ENCODE peak calls at places on chromosomes 12 and 14, in six cellular contexts. One of them, this sample, is unnamed.

GRCh38 chr12:104263580-104264358 is 39.8 kb upstream of the EID3 start:
- DNase-seq in effector CD4-positive, alpha-beta T cell: no peak
- DNase-seq in stimulated activated CD4-positive, alpha-beta T cell treated with anti-CD3 and anti-CD28 coated beads, Interleukin-2, amount 100 ng/mL, for 24 hours: no peak
- DNase-seq in suprapubic skin: no peak
- DNase-seq in GM12865: no peak
- DNase-seq in cardiac fibroblast: peak
- DNase-seq in this sample: no peak

GRCh38 chr12:119175115-119175514 is 3.6 kb upstream of the HSPB8 start:
- DNase-seq in effector CD4-positive, alpha-beta T cell: no peak
- DNase-seq in suprapubic skin: no peak
- DNase-seq in stimulated activated CD4-positive, alpha-beta T cell treated with anti-CD3 and anti-CD28 coated beads, Interleukin-2, amount 100 ng/mL, for 24 hours: no peak
- DNase-seq in cardiac fibroblast: no peak
- DNase-seq in GM12865: no peak
- DNase-seq in this sample: no peak

GRCh38 chr12:69415471-69416275 is 54.5 kb upstream of the FRS2 start:
- DNase-seq in GM12865: peak
- DNase-seq in suprapubic skin: no peak
- DNase-seq in stimulated activated CD4-positive, alpha-beta T cell treated with anti-CD3 and anti-CD28 coated beads, Interleukin-2, amount 100 ng/mL, for 24 hours: no peak
- DNase-seq in effector CD4-positive, alpha-beta T cell: no peak
- DNase-seq in cardiac fibroblast: peak
- DNase-seq in this sample: peak

GRCh38 chr12:10709808-10710207 is 13.3 kb downstream of the YBX3 start:
- DNase-seq in cardiac fibroblast: no peak
- DNase-seq in stimulated activated CD4-positive, alpha-beta T cell treated with anti-CD3 and anti-CD28 coated beads, Interleukin-2, amount 100 ng/mL, for 24 hours: no peak
- DNase-seq in effector CD4-positive, alpha-beta T cell: no peak
- DNase-seq in suprapubic skin: no peak
- DNase-seq in GM12865: no peak
- DNase-seq in this sample: no peak

GRCh38 chr14:98137626-98138025 is 1134.4 kb downstream of the BCL11B start:
- DNase-seq in cardiac fibroblast: no peak
- DNase-seq in GM12865: no peak
- DNase-seq in suprapubic skin: no peak
- DNase-seq in effector CD4-positive, alpha-beta T cell: no peak
- DNase-seq in stimulated activated CD4-positive, alpha-beta T cell treated with anti-CD3 and anti-CD28 coated beads, Interleukin-2, amount 100 ng/mL, for 24 hours: no peak
- DNase-seq in this sample: no peak

GRCh38 chr12:56032006-56032405 is 9.7 kb upstream of the RPS26 start:
- DNase-seq in effector CD4-positive, alpha-beta T cell: peak
- DNase-seq in cardiac fibroblast: no peak
- DNase-seq in suprapubic skin: no peak
- DNase-seq in stimulated activated CD4-positive, alpha-beta T cell treated with anti-CD3 and anti-CD28 coated beads, Interleukin-2, amount 100 ng/mL, for 24 hours: no peak
- DNase-seq in GM12865: no peak
- DNase-seq in this sample: no peak

GRCh38 chr12:100518376-100518775 is 44.7 kb downstream of the NR1H4 start:
- DNase-seq in stimulated activated CD4-positive, alpha-beta T cell treated with anti-CD3 and anti-CD28 coated beads, Interleukin-2, amount 100 ng/mL, for 24 hours: no peak
- DNase-seq in effector CD4-positive, alpha-beta T cell: no peak
- DNase-seq in GM12865: no peak
- DNase-seq in cardiac fibroblast: no peak
- DNase-seq in suprapubic skin: no peak
- DNase-seq in this sample: no peak

GRCh38 chr14:50631408-50631821 is 36.7 kb downstream of the SAV1 start:
- DNase-seq in GM12865: no peak
- DNase-seq in effector CD4-positive, alpha-beta T cell: no peak
- DNase-seq in suprapubic skin: no peak
- DNase-seq in stimulated activated CD4-positive, alpha-beta T cell treated with anti-CD3 and anti-CD28 coated beads, Interleukin-2, amount 100 ng/mL, for 24 hours: no peak
- DNase-seq in cardiac fibroblast: no peak
- DNase-seq in this sample: no peak

GRCh38 chr12:10708862-10709261 is 14.3 kb downstream of the YBX3 start:
- DNase-seq in effector CD4-positive, alpha-beta T cell: no peak
- DNase-seq in cardiac fibroblast: no peak
- DNase-seq in GM12865: no peak
- DNase-seq in stimulated activated CD4-positive, alpha-beta T cell treated with anti-CD3 and anti-CD28 coated beads, Interleukin-2, amount 100 ng/mL, for 24 hours: no peak
- DNase-seq in suprapubic skin: no peak
- DNase-seq in this sample: no peak

GRCh38 chr12:109600481-109600880 is 26.9 kb downstream of the MVK start:
- DNase-seq in stimulated activated CD4-positive, alpha-beta T cell treated with anti-CD3 and anti-CD28 coated beads, Interleukin-2, amount 100 ng/mL, for 24 hours: no peak
- DNase-seq in effector CD4-positive, alpha-beta T cell: no peak
- DNase-seq in cardiac fibroblast: no peak
- DNase-seq in GM12865: no peak
- DNase-seq in suprapubic skin: no peak
- DNase-seq in this sample: no peak

GRCh38 chr12:76921072-76921471 is 42.3 kb upstream of the CSRP2 start:
- DNase-seq in effector CD4-positive, alpha-beta T cell: no peak
- DNase-seq in GM12865: no peak
- DNase-seq in suprapubic skin: no peak
- DNase-seq in stimulated activated CD4-positive, alpha-beta T cell treated with anti-CD3 and anti-CD28 coated beads, Interleukin-2, amount 100 ng/mL, for 24 hours: no peak
- DNase-seq in cardiac fibroblast: no peak
- DNase-seq in this sample: no peak

GRCh38 chr12:77625441-77625840 is 205.3 kb upstream of the NAV3 start:
- DNase-seq in suprapubic skin: no peak
- DNase-seq in GM12865: no peak
- DNase-seq in cardiac fibroblast: peak
- DNase-seq in stimulated activated CD4-positive, alpha-beta T cell treated with anti-CD3 and anti-CD28 coated beads, Interleukin-2, amount 100 ng/mL, for 24 hours: no peak
- DNase-seq in effector CD4-positive, alpha-beta T cell: no peak
- DNase-seq in this sample: no peak

GRCh38 chr14:65949711-65950516 is 536.3 kb upstream of the CCDC196 start:
- DNase-seq in effector CD4-positive, alpha-beta T cell: no peak
- DNase-seq in GM12865: peak
- DNase-seq in cardiac fibroblast: peak
- DNase-seq in stimulated activated CD4-positive, alpha-beta T cell treated with anti-CD3 and anti-CD28 coated beads, Interleukin-2, amount 100 ng/mL, for 24 hours: peak
- DNase-seq in suprapubic skin: no peak
- DNase-seq in this sample: peak

GRCh38 chr14:89757313-89757939 is 197.1 kb downstream of the EFCAB11 start:
- DNase-seq in stimulated activated CD4-positive, alpha-beta T cell treated with anti-CD3 and anti-CD28 coated beads, Interleukin-2, amount 100 ng/mL, for 24 hours: no peak
- DNase-seq in cardiac fibroblast: no peak
- DNase-seq in suprapubic skin: no peak
- DNase-seq in effector CD4-positive, alpha-beta T cell: no peak
- DNase-seq in GM12865: no peak
- DNase-seq in this sample: no peak

GRCh38 chr14:100030441-100031153 is 34.6 kb upstream of the EVL start:
- DNase-seq in GM12865: no peak
- DNase-seq in effector CD4-positive, alpha-beta T cell: no peak
- DNase-seq in cardiac fibroblast: peak
- DNase-seq in stimulated activated CD4-positive, alpha-beta T cell treated with anti-CD3 and anti-CD28 coated beads, Interleukin-2, amount 100 ng/mL, for 24 hours: no peak
- DNase-seq in suprapubic skin: no peak
- DNase-seq in this sample: no peak

GRCh38 chr12:99128246-99128645 is 483.2 kb downstream of the APAF1 start:
- DNase-seq in stimulated activated CD4-positive, alpha-beta T cell treated with anti-CD3 and anti-CD28 coated beads, Interleukin-2, amount 100 ng/mL, for 24 hours: no peak
- DNase-seq in cardiac fibroblast: no peak
- DNase-seq in GM12865: no peak
- DNase-seq in effector CD4-positive, alpha-beta T cell: no peak
- DNase-seq in suprapubic skin: no peak
- DNase-seq in this sample: no peak

GRCh38 chr12:46800160-46800559 is 25.6 kb downstream of the SLC38A4 start:
- DNase-seq in cardiac fibroblast: no peak
- DNase-seq in suprapubic skin: no peak
- DNase-seq in stimulated activated CD4-positive, alpha-beta T cell treated with anti-CD3 and anti-CD28 coated beads, Interleukin-2, amount 100 ng/mL, for 24 hours: no peak
- DNase-seq in effector CD4-positive, alpha-beta T cell: no peak
- DNase-seq in GM12865: no peak
- DNase-seq in this sample: no peak

This sample was measured in GM13976.